ENCODE peak calls at places on chromosomes 3 and 15, in five cellular contexts. F is CD8-positive, alpha-beta T cell; C is right atrium auricular region; Y is tibial artery; O is mesothelial cell of epicardium. P is an unnamed sample.

GRCh38 chr15:38885001-38885400 is 320.4 kb upstream of the RASGRP1 start:
- DNase-seq in Y (no peak), O (no peak), C (no peak), F (no peak), P (no peak)

GRCh38 chr3:134004841-134005240 is 24.9 kb downstream of the SLCO2A1 start:
- DNase-seq in Y (no peak), C (no peak), O (no peak), F (no peak), P (no peak)

GRCh38 chr3:186452517-186452916 is 90.5 kb upstream of the DGKG start:
- DNase-seq in O (no peak), Y (no peak), C (no peak), F (no peak), P (no peak)

GRCh38 chr3:54122802-54123537 is 618 bp downstream of the CACNA2D3 start:
- DNase-seq in C (no peak), F (no peak), Y (no peak), O (no peak), P (no peak)

GRCh38 chr3:63674586-63674985 is 22.1 kb downstream of the SNTN start:
- DNase-seq in F (no peak), O (no peak), Y (no peak), C (no peak), P (no peak)

GRCh38 chr15:72515591-72516389 is 41.7 kb downstream of the ARIH1 start:
- DNase-seq in Y (no peak), F (no peak), C (no peak), O (no peak), P (no peak)

GRCh38 chr15:47333758-47334157 is 383.5 kb upstream of the SEMA6D start:
- DNase-seq in C (no peak), Y (no peak), F (no peak), O (no peak), P (no peak)

GRCh38 chr3:174862666-174863065 is 3.5 kb downstream of the NAALADL2 start:
- DNase-seq in Y (no peak), O (no peak), F (no peak), C (no peak), P (no peak)

GRCh38 chr3:44899683-44900367 is 25.4 kb downstream of the TGM4 start:
- DNase-seq in Y (no peak), C (no peak), F (no peak), O (no peak), P (no peak)

GRCh38 chr3:193963808-193964516 is 172.0 kb upstream of the HES1 start:
- DNase-seq in O (no peak), C (no peak), Y (no peak), F (no peak), P (no peak)

GRCh38 chr15:74826372-74826819 is at the start of gene CPLX3:
- DNase-seq in F (peak; percentile 25), O (peak; percentile 47), C (no peak), Y (no peak), P (no peak)

GRCh38 chr3:147945968-147946519 is 536.9 kb downstream of the ZIC1 start:
- DNase-seq in O (no peak), Y (no peak), F (no peak), C (peak; percentile 64), P (no peak)

GRCh38 chr15:36899696-36900095 is 200.7 kb downstream of the MEIS2 start:
- DNase-seq in C (no peak), Y (no peak), F (no peak), O (no peak), P (no peak)

GRCh38 chr3:170522171-170522570 is 63.7 kb downstream of the SLC7A14 start:
- DNase-seq in C (no peak), O (no peak), F (no peak), Y (no peak), P (no peak)

GRCh38 chr15:63945005-63945788 is 101.1 kb downstream of the DAPK2 start:
- DNase-seq in C (peak; percentile 68), F (peak; percentile 45), Y (peak; percentile 79), O (no peak), P (peak; percentile 69)

GRCh38 chr15:89768071-89768500 is 8.0 kb upstream of the MESP2 start:
- DNase-seq in O (no peak), Y (no peak), F (no peak), C (peak; percentile 69), P (no peak)

GRCh38 chr3:151660890-151661289 is 72.8 kb upstream of the AADACL2 start:
- DNase-seq in C (no peak), Y (no peak), O (no peak), F (no peak), P (no peak)

GRCh38 chr3:41117398-41117870 is 81.9 kb upstream of the CTNNB1 start:
- DNase-seq in C (peak; percentile 92), F (peak; percentile 75), O (no peak), Y (peak; percentile 90), P (peak; percentile 100)

GRCh38 chr15:95822946-95823345 is 507.6 kb upstream of the NR2F2 start:
- DNase-seq in Y (no peak), O (no peak), C (no peak), F (no peak), P (no peak)

GRCh38 chr3:48186993-48187578 is 1.1 kb downstream of the CDC25A start:
- DNase-seq in Y (no peak), C (no peak), O (no peak), F (no peak), P (no peak)

GRCh38 chr3:179452166-179452544 is 885 bp upstream of the GNB4 start:
- DNase-seq in Y (no peak), O (no peak), F (no peak), C (no peak), P (no peak)

GRCh38 chr15:60351066-60351465 is 46.7 kb downstream of the ANXA2 start:
- DNase-seq in C (no peak), O (no peak), F (no peak), Y (no peak), P (no peak)

GRCh38 chr15:64855206-64856000 is 13.7 kb downstream of the PLEKHO2 start:
- DNase-seq in O (no peak), Y (no peak), C (no peak), F (no peak), P (no peak)

GRCh38 chr3:163476179-163476578 is 1602.1 kb downstream of the SI start:
- DNase-seq in C (no peak), Y (no peak), O (no peak), F (no peak), P (no peak)
- TF ChIP-seq CTCF in C (no peak), Y (no peak), O (no peak), F (no peak), P (no peak)

GRCh38 chr3:14113964-14114667 is 10.6 kb downstream of the CHCHD4 start:
- DNase-seq in Y (no peak), F (no peak), C (no peak), O (no peak), P (no peak)
- TF ChIP-seq CTCF in Y (no peak), F (no peak), C (no peak), O (peak; percentile 11), P (no peak)

GRCh38 chr15:56802164-56802563 is 68.9 kb upstream of the ZNF280D start:
- DNase-seq in F (no peak), O (no peak), Y (no peak), C (no peak), P (no peak)

GRCh38 chr15:56804279-56804678 is 71.0 kb upstream of the ZNF280D start:
- DNase-seq in F (no peak), O (no peak), Y (no peak), C (no peak), P (no peak)

GRCh38 chr15:56805466-56806146 is 72.3 kb upstream of the ZNF280D start:
- DNase-seq in F (no peak), Y (no peak), C (peak; percentile 66), O (no peak), P (no peak)

GRCh38 chr15:56806147-56806536 is 72.8 kb upstream of the ZNF280D start:
- DNase-seq in C (no peak), O (no peak), F (no peak), Y (no peak), P (no peak)

GRCh38 chr15:56804908-56805307 is 71.6 kb upstream of the ZNF280D start:
- DNase-seq in Y (no peak), F (no peak), O (no peak), C (no peak), P (no peak)
- TF ChIP-seq CTCF in Y (no peak), F (no peak), O (no peak), C (no peak), P (no peak)

DNA sequence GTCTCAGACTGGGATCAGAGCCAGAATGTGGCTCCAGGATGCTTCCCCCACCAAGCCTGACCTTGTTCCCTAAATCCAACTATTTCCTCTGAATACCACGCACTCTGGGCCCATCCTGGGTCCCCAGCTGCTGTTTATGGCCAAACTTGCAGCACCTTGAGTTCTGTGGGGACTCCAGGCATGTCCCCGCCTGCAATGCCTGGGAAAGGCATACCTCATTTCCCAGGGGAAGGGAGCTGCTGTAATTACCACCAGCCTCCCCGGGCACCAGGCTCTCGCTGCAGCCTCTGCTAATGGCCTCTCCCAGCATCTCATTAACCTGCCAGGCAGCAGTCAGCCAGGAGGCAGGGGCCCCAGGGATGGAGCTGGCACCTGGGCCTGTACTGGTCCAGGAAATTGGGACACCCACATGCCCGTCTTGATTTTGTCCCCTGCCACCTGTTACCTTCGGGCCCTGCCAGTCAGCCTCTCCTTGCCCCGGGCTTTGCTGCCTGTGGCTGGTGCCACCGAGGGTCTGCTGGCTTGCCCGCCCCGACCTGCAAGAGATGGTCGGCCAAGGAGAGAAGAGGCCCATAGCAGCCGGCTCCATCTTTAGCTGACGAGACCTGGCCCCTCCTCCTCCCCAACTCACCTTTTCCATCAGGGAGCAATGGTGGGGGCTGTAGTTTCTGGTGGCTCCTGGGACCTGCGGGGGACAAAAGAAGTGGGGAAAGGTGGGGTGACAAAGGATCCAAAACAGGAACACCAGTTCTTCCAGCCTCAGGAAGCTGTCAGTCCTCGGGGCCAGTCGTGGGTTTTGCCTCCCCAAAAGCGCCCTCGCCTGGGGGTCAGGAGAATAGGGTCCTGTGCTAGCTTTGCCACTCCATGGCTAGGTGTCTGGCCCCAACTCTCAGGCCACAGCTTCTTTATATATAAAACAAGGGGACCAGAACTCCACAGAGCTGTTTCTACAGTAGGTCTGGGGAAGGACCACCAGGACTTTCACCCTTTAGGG is 4.3 kb downstream of the CCDC9B start:
- DNase-seq in O (no peak), C (no peak), Y (no peak), F (no peak), P (peak; percentile 67)
- TF ChIP-seq CTCF in O (no peak), C (no peak), Y (no peak), F (no peak), P (peak; percentile 32)

GRCh38 chr3:105827959-105828358 is 40.9 kb downstream of the CBLB start:
- DNase-seq in F (no peak), C (peak; percentile 69), Y (peak; percentile 68), O (no peak), P (no peak)
- TF ChIP-seq CTCF in F (no peak), C (no peak), Y (peak; percentile 24), O (no peak), P (no peak)

GRCh38 chr15:70362911-70363310 is 265.2 kb upstream of the TLE3 start:
- DNase-seq in Y (peak; percentile 63), F (no peak), C (peak; percentile 58), O (no peak), P (peak; percentile 46)
- TF ChIP-seq CTCF in Y (peak; percentile 65), F (no peak), C (peak; percentile 52), O (peak; percentile 47), P (peak; percentile 78)

DNA sequence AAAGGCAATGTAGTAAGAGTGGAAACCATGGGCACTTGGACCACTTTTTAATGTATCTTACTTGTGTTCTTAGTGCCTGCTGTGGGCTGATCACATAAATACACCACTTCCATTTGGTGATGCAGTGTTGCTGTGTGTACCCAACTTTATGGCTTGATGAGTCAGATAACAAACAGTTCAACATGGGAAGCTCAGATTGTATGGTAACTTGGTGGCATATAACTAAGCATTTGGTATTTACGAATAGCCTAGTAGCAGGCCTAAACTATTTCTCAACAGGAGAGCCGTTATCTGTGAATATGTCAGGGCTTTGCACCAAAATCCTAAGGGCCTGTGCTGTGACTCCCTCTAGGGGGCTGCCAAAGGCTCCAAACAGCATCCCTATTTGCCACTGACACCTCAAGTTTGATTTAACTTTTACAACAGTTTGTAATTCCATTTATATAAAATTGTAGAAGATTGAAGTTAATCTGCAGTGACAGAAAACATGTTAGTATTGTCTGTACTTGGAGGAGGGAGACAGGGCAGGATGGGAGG is 640.4 kb upstream of the CADM2 start:
- DNase-seq in Y (no peak), F (no peak), O (no peak), C (no peak), P (no peak)
- TF ChIP-seq CTCF in Y (no peak), F (no peak), O (no peak), C (no peak), P (no peak)